ENCODE peak calls at places on chromosome 14, in ten cellular contexts. F, O, N, Q, T, M, P, A, C and L are unnamed samples.

GRCh38 chr14:51604078-51604477 is 47.6 kb upstream of the FRMD6 start:
- DNase-seq in F (no peak), O (no peak), N (no peak), Q (no peak), T (peak), M (no peak), P (no peak), A (peak), C (no peak), L (no peak)

GRCh38 chr14:32129124-32129523 is 52.0 kb downstream of the ARHGAP5 start:
- DNase-seq in F (no peak), O (no peak), N (peak), Q (no peak), T (no peak), M (no peak), P (no peak), A (peak), C (no peak), L (peak)

GRCh38 chr14:64510825-64511679 is 6.5 kb downstream of the ZBTB1 start:
- DNase-seq in F (peak), O (peak), N (peak), Q (peak), T (no peak), M (peak), P (no peak), A (peak), C (peak), L (peak)

GRCh38 chr14:69083181-69083580 is 69.7 kb downstream of the DCAF5 start:
- DNase-seq in F (no peak), O (no peak), N (no peak), Q (no peak), T (no peak), M (no peak), P (no peak), A (no peak), C (no peak), L (no peak)

GRCh38 chr14:25237845-25238244 is 187.9 kb upstream of the STXBP6 start:
- DNase-seq in F (no peak), O (no peak), N (peak), Q (no peak), T (no peak), M (no peak), P (no peak), A (peak), C (no peak), L (peak)

GRCh38 chr14:68890173-68890931 is 88.8 kb downstream of the ACTN1 start:
- DNase-seq in F (no peak), O (no peak), N (no peak), Q (peak), T (no peak), M (no peak), P (no peak), A (no peak), C (no peak), L (no peak)

GRCh38 chr14:67167420-67168109 is 21.7 kb upstream of the GARIN2 start:
- DNase-seq in F (no peak), O (no peak), N (peak), Q (no peak), T (no peak), M (no peak), P (no peak), A (no peak), C (no peak), L (no peak)

GRCh38 chr14:50705026-50705593 is 37.0 kb upstream of the SAV1 start:
- DNase-seq in F (no peak), O (no peak), N (no peak), Q (no peak), T (no peak), M (peak), P (no peak), A (no peak), C (no peak), L (no peak)

GRCh38 chr14:64117671-64118402 is 176.3 kb downstream of the ESR2 start:
- DNase-seq in F (no peak), O (peak), N (peak), Q (no peak), T (peak), M (peak), P (no peak), A (peak), C (peak), L (peak)

GRCh38 chr14:44412858-44413569 is 94.1 kb downstream of the FSCB start:
- DNase-seq in F (no peak), O (no peak), N (no peak), Q (no peak), T (no peak), M (no peak), P (no peak), A (no peak), C (no peak), L (no peak)

GRCh38 chr14:94058674-94059138 is 22.3 kb downstream of the DDX24 start:
- DNase-seq in F (no peak), O (no peak), N (no peak), Q (no peak), T (no peak), M (no peak), P (no peak), A (no peak), C (no peak), L (no peak)

GRCh38 chr14:47772652-47773051 is 97.2 kb upstream of the MDGA2 start:
- DNase-seq in F (no peak), O (no peak), N (no peak), Q (no peak), T (no peak), M (no peak), P (no peak), A (no peak), C (no peak), L (no peak)

GRCh38 chr14:92785601-92786426 is 8.3 kb upstream of the GOLGA5 start:
- DNase-seq in F (no peak), O (peak), N (peak), Q (no peak), T (peak), M (peak), P (no peak), A (peak), C (no peak), L (peak)

GRCh38 chr14:50432131-50432530 is 35.5 kb upstream of the CDKL1 start:
- DNase-seq in F (no peak), O (no peak), N (no peak), Q (no peak), T (no peak), M (no peak), P (no peak), A (no peak), C (no peak), L (no peak)

GRCh38 chr14:64170190-64170589 is 124.0 kb downstream of the ESR2 start:
- DNase-seq in F (no peak), O (no peak), N (no peak), Q (no peak), T (no peak), M (no peak), P (no peak), A (no peak), C (no peak), L (no peak)

GRCh38 chr14:38255408-38255672 is 553 bp downstream of the CLEC14A start:
- DNase-seq in F (no peak), O (no peak), N (peak), Q (no peak), T (no peak), M (peak), P (peak), A (peak), C (no peak), L (no peak)

GRCh38 chr14:104604461-104605449 is at the start of gene TMEM179:
- DNase-seq in F (no peak), O (no peak), N (no peak), Q (peak), T (no peak), M (no peak), P (no peak), A (peak), C (no peak), L (no peak)

GRCh38 chr14:93183596-93184317 is 940 bp downstream of the MOAP1 start:
- DNase-seq in F (no peak), O (no peak), N (no peak), Q (no peak), T (no peak), M (no peak), P (no peak), A (no peak), C (no peak), L (no peak)

GRCh38 chr14:77979171-77979570 is 179.3 kb downstream of the ADCK1 start:
- DNase-seq in F (no peak), O (no peak), N (no peak), Q (no peak), T (no peak), M (no peak), P (no peak), A (no peak), C (no peak), L (no peak)

GRCh38 chr14:54420478-54421116 is 20.6 kb downstream of the CNIH1 start:
- DNase-seq in F (peak), O (no peak), N (peak), Q (no peak), T (no peak), M (no peak), P (no peak), A (peak), C (no peak), L (peak)

GRCh38 chr14:85319998-85320397 is 209.9 kb upstream of the FLRT2 start:
- DNase-seq in F (no peak), O (no peak), N (no peak), Q (no peak), T (no peak), M (no peak), P (no peak), A (peak), C (no peak), L (peak)

GRCh38 chr14:106276326-106277267 is 750.2 kb downstream of the TMEM121 start:
- DNase-seq in F (no peak), O (no peak), N (no peak), Q (no peak), T (no peak), M (no peak), P (peak), A (no peak), C (no peak), L (no peak)

GRCh38 chr14:54465654-54466053 is 23.1 kb downstream of the GMFB start:
- DNase-seq in F (no peak), O (no peak), N (no peak), Q (no peak), T (no peak), M (no peak), P (no peak), A (no peak), C (no peak), L (no peak)

GRCh38 chr14:23895480-23895879 is 58.1 kb upstream of the DHRS4 start:
- DNase-seq in F (no peak), O (no peak), N (no peak), Q (no peak), T (no peak), M (no peak), P (no peak), A (no peak), C (no peak), L (no peak)

GRCh38 chr14:93015039-93015438 is 92.1 kb downstream of the CHGA start:
- DNase-seq in F (no peak), O (no peak), N (no peak), Q (no peak), T (no peak), M (no peak), P (no peak), A (no peak), C (no peak), L (no peak)

GRCh38 chr14:88305923-88306322 is 17.1 kb downstream of the KCNK10 start:
- DNase-seq in F (no peak), O (no peak), N (no peak), Q (no peak), T (no peak), M (no peak), P (no peak), A (no peak), C (no peak), L (no peak)

GRCh38 chr14:90721619-90722305 is 94.5 kb downstream of the TTC7B start:
- DNase-seq in F (no peak), O (no peak), N (no peak), Q (no peak), T (no peak), M (no peak), P (no peak), A (peak), C (peak), L (peak)

GRCh38 chr14:45699451-45699850 is 446.4 kb upstream of the MIS18BP1 start:
- DNase-seq in F (no peak), O (no peak), N (no peak), Q (no peak), T (no peak), M (no peak), P (no peak), A (peak), C (no peak), L (peak)

GRCh38 chr14:69077841-69078240 is 75.1 kb downstream of the DCAF5 start:
- DNase-seq in F (no peak), O (no peak), N (peak), Q (no peak), T (no peak), M (no peak), P (no peak), A (peak), C (no peak), L (peak)

DNA sequence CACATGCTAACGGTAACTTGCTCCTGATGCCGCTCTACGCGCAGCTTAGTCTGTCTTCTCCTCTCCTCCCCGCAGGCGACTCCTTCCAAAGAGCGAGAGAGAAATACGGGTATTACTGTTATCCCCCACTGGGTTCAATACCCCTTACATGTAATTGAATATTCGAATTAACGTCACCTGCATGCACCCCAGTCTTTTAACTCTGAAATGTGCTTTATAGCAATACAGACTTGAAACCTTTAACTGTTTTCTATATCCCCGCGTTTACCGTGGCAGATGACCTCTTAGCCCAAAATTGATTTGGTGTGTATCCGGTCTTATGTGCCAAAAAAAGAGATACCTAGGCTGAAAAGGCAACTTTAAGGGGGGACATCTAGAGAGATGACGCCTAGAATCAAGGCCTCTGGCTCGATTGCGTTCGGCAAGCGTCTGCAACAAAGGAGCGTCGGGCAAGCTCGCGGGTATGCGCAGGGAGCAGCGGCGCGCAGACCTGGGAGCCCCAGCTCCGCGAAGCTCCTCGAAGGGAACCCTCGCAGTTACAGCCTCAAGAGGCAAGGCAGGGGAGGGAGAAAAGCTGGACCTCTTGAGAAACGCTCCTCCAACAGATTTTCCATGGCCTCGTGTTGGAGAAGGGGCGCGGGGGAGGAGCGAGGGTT is 6.8 kb upstream of the FOXG1 start:
- DNase-seq in F (no peak), O (no peak), N (no peak), Q (no peak), T (no peak), M (no peak), P (no peak), A (peak), C (no peak), L (no peak)
- H3K4me3 ChIP-seq in F (no peak), O (no peak), N (no peak), Q (no peak), T (no peak), M (no peak), P (no peak), A (peak), C (no peak), L (no peak)

DNA sequence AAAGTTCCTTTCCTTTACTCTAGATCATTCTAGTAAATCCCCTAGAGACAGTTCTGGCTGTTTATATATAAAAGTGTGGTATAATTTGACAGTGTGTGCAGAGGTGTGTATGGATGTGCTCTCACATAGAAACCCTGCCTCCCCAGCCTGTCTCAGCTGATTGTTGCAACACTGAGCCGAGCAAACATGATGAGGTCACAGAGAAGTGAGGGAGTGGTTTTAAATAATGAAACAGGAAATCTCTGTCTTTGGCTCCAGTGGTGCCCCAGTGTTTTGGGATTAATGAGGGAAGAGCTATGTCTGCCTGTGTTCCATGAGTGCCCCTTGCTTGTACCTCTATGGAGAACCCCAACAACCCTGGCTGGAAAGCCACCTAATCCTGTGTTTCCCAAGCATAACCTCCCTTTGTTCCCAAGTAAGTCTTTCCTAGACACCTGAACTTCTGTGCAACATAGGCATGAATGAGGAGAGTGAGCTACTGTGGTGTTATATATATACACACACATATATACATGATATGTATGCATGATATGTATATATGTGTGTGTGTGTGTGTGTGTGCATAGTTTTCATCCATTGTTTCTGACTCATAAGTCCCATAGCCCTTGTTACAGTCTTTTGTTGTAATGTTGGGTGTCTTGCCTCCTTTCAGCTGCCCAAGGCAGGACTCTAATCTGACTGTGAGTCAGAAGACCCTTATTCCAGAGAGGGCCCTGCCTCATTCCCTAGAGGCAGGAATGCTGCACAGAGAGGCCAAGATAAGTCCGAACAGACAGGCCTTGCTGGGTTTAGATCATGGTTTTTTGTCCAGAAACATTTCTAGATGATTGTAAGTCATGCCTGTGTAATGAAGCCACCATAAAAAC is 18.0 kb downstream of the TRAF3 start:
- DNase-seq in F (peak), O (peak), N (peak), Q (peak), T (peak), M (peak), P (no peak), A (peak), C (peak), L (peak)
- TF ChIP-seq CTCF in F (no peak), O (no peak), N (no peak), Q (no peak), T (peak), M (no peak), P (no peak), A (peak), C (no peak), L (peak)

GRCh38 chr14:74610199-74610865 is 1.7 kb downstream of the LTBP2 start:
- DNase-seq in F (no peak), O (no peak), N (no peak), Q (no peak), T (no peak), M (no peak), P (no peak), A (no peak), C (no peak), L (no peak)
- H3K4me3 ChIP-seq in F (no peak), O (peak), N (no peak), Q (peak), T (peak), M (peak), P (no peak), A (peak), C (peak), L (no peak)

GRCh38 chr14:100063314-100063941 is 1.8 kb upstream of the EVL start:
- DNase-seq in F (no peak), O (no peak), N (no peak), Q (no peak), T (no peak), M (no peak), P (no peak), A (no peak), C (no peak), L (no peak)

GRCh38 chr14:100065942-100066574 is 836 bp downstream of the EVL start:
- DNase-seq in F (no peak), O (peak), N (no peak), Q (no peak), T (peak), M (no peak), P (peak), A (no peak), C (no peak), L (no peak)

GRCh38 chr14:100067481-100067880 is 2.3 kb downstream of the EVL start:
- DNase-seq in F (no peak), O (no peak), N (no peak), Q (no peak), T (no peak), M (no peak), P (peak), A (no peak), C (no peak), L (no peak)

GRCh38 chr14:100066984-100067383 is 1.8 kb downstream of the EVL start:
- DNase-seq in F (no peak), O (no peak), N (no peak), Q (no peak), T (no peak), M (no peak), P (peak), A (no peak), C (no peak), L (no peak)

DNA sequence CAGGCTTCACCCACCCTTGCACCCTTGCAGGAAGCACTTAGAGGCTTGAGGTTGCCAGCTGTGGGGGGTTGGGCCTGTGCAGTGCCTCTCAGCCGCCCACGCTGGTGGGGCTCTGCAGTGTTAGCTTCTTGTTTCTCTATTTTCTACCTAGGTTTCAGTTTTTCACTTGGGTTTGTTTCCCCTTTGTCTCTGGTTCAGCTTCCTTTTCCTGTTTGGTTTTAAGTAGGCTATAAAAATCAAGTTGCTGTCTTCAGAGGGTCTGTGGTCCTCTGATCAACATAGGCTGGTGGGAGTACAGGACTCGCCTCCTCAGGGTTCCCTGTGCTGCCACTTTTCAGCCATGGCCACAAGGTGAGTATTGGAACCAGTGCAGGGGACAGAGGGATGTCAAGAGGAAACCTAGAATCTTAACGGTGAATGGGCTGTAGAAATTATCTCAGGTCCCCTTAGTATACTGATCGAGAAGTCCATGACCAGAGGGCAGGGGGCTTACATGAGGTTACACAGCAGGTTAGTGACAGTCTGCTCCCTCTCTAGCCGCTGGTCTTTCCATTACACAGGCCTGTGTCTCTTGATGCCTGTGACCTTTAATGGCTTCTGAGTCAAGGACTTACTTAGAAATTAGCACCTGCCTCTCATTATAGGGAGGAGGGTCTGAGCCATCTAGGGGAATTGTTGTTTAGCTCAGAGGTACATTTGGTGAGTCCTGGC is at the start of gene EVL:
- DNase-seq in F (no peak), O (peak), N (no peak), Q (no peak), T (no peak), M (no peak), P (peak), A (no peak), C (no peak), L (no peak)
- TF ChIP-seq CTCF in F (no peak), O (no peak), N (no peak), Q (no peak), T (no peak), M (no peak), P (no peak), A (no peak), C (no peak), L (no peak)

GRCh38 chr14:22821193-22822016 is 6.2 kb upstream of the SLC7A7 start:
- DNase-seq in F (no peak), O (peak), N (peak), Q (peak), T (no peak), M (no peak), P (no peak), A (peak), C (no peak), L (no peak)
- H3K4me3 ChIP-seq in F (no peak), O (no peak), N (no peak), Q (no peak), T (no peak), M (no peak), P (no peak), A (no peak), C (no peak), L (no peak)